ENCODE peak calls at places on chromosomes 13 and 19, in seven cellular contexts. H is T-cell; M is NCI-H524 treated with DMSO at 0.1 percent for 48 hours; V is omental fat pad; Q is NK-92 treated with Interleukin-12 subunit alpha and Interleukin-12 subunit beta, amount 100 ng/mL, for 24 hours; Z is neuronal stem cell; B is progenitor cell of endocrine pancreas. E is an unnamed sample.

GRCh38 chr19:53971608-53972007 is 8.9 kb downstream of the CACNG8 start:
- DNase-seq in V (no peak), Q (no peak), H (no peak), Z (no peak), M (no peak), B (no peak), E (no peak)

GRCh38 chr19:7788933-7789323 is 25.9 kb downstream of the CLEC4M start:
- DNase-seq in V (no peak), M (no peak), Z (no peak), B (no peak), H (no peak), Q (no peak), E (no peak)

GRCh38 chr13:40969169-40969901 is 49.8 kb downstream of the ELF1 start:
- DNase-seq in H (no peak), Q (no peak), B (no peak), M (no peak), Z (no peak), V (no peak), E (no peak)

GRCh38 chr19:3073931-3074595 is 11.8 kb upstream of the TLE5 start:
- DNase-seq in V (no peak), B (no peak), H (no peak), M (no peak), Z (no peak), Q (no peak), E (no peak)

GRCh38 chr13:103104340-103104739 is 38.1 kb upstream of the SLC10A2 start:
- DNase-seq in Z (no peak), B (no peak), Q (no peak), M (no peak), H (no peak), V (no peak), E (no peak)

GRCh38 chr13:63044617-63045016 is 1629.0 kb upstream of the PCDH20 start:
- DNase-seq in H (no peak), Q (no peak), M (peak), Z (no peak), B (no peak), V (no peak), E (no peak)

GRCh38 chr19:40804783-40805242 is 5.8 kb downstream of the EGLN2 start:
- DNase-seq in M (no peak), Q (no peak), H (no peak), V (no peak), B (no peak), Z (no peak), E (no peak)

GRCh38 chr19:18225702-18226468 is at the start of gene PDE4C:
- DNase-seq in H (no peak), B (no peak), M (peak), Z (no peak), Q (no peak), V (no peak), E (no peak)

GRCh38 chr13:30808600-30808999 is 73.3 kb downstream of the ALOX5AP start:
- DNase-seq in H (no peak), V (no peak), B (no peak), Z (no peak), M (no peak), Q (no peak), E (no peak)

GRCh38 chr19:18167975-18168645 is 5.5 kb upstream of the IFI30 start:
- DNase-seq in Z (no peak), V (no peak), H (peak), M (no peak), B (no peak), Q (peak), E (no peak)

E was measured in esophagus muscularis mucosa.